ENCODE peak calls at places on chromosomes 2 and 18, in ten cellular contexts. G, N, X, O, K, L, Q, H, W and Z are unnamed samples.

GRCh38 chr2:134099273-134099672 is 154.6 kb upstream of the MGAT5 start:
- DNase-seq in G (no peak), N (no peak), X (no peak), O (no peak), K (no peak), L (no peak), Q (no peak), H (no peak), W (no peak), Z (no peak)

GRCh38 chr2:48207201-48207641 is 300.9 kb upstream of the FBXO11 start:
- DNase-seq in G (no peak), N (no peak), X (no peak), O (no peak), K (no peak), L (no peak), Q (peak; percentile 8), H (no peak), W (no peak), Z (no peak)

GRCh38 chr2:215083146-215083545 is 55.3 kb downstream of the ABCA12 start:
- DNase-seq in G (no peak), N (no peak), X (no peak), O (no peak), K (no peak), L (no peak), Q (no peak), H (no peak), W (no peak), Z (no peak)

GRCh38 chr2:219352448-219353023 is 20.0 kb upstream of the RESP18 start:
- DNase-seq in G (peak; percentile 81), N (peak; percentile 11), X (no peak), O (peak; percentile 63), K (no peak), L (peak; percentile 68), Q (no peak), H (peak; percentile 71), W (peak; percentile 69), Z (peak; percentile 64)

GRCh38 chr2:116160657-116161056 is 1653.8 kb upstream of the DDX18 start:
- DNase-seq in G (no peak), N (no peak), X (no peak), O (no peak), K (no peak), L (no peak), Q (no peak), H (no peak), W (no peak), Z (no peak)

GRCh38 chr2:86417961-86418360 is 23.2 kb upstream of the KDM3A start:
- DNase-seq in G (peak; percentile 29), N (peak; percentile 49), X (no peak), O (no peak), K (no peak), L (no peak), Q (no peak), H (peak; percentile 65), W (peak; percentile 19), Z (peak; percentile 44)

GRCh38 chr2:83899271-83899670 is 559.8 kb downstream of the SUCLG1 start:
- DNase-seq in G (no peak), N (no peak), X (no peak), O (no peak), K (no peak), L (no peak), Q (no peak), H (no peak), W (no peak), Z (no peak)

GRCh38 chr2:177245010-177245422 is 19.5 kb downstream of the NFE2L2 start:
- DNase-seq in G (peak; percentile 72), N (peak; percentile 87), X (peak; percentile 81), O (no peak), K (no peak), L (peak; percentile 62), Q (no peak), H (peak; percentile 79), W (peak; percentile 69), Z (peak; percentile 78)

GRCh38 chr2:62195421-62196277 is at the start of gene B3GNT2:
- DNase-seq in G (peak; percentile 89), N (peak; percentile 42), X (no peak), O (peak; percentile 86), K (no peak), L (peak; percentile 67), Q (no peak), H (peak; percentile 62), W (peak; percentile 68), Z (peak; percentile 57)

GRCh38 chr2:239601880-239602279 is 201.1 kb upstream of the HDAC4 start:
- DNase-seq in G (no peak), N (no peak), X (no peak), O (no peak), K (no peak), L (no peak), Q (no peak), H (no peak), W (no peak), Z (no peak)

GRCh38 chr2:45278345-45279078 is 269.3 kb upstream of the SIX2 start:
- DNase-seq in G (no peak), N (peak; percentile 32), X (no peak), O (no peak), K (no peak), L (no peak), Q (no peak), H (no peak), W (no peak), Z (no peak)

GRCh38 chr2:62920070-62920469 is 130.6 kb upstream of the OTX1 start:
- DNase-seq in G (peak; percentile 42), N (peak; percentile 25), X (no peak), O (no peak), K (no peak), L (no peak), Q (no peak), H (peak; percentile 21), W (peak; percentile 16), Z (peak; percentile 31)

GRCh38 chr18:32167980-32168379 is 21.9 kb upstream of the MEP1B start:
- DNase-seq in G (no peak), N (peak; percentile 8), X (no peak), O (no peak), K (no peak), L (no peak), Q (no peak), H (no peak), W (no peak), Z (no peak)

GRCh38 chr2:28709101-28709500 is 42.5 kb upstream of the PPP1CB start:
- DNase-seq in G (peak; percentile 56), N (no peak), X (no peak), O (peak; percentile 31), K (no peak), L (no peak), Q (no peak), H (no peak), W (no peak), Z (no peak)

GRCh38 chr2:64274399-64275173 is 130.4 kb upstream of the PELI1 start:
- DNase-seq in G (peak; percentile 11), N (peak; percentile 36), X (no peak), O (no peak), K (no peak), L (no peak), Q (no peak), H (no peak), W (no peak), Z (no peak)

GRCh38 chr18:79911871-79912270 is 39.6 kb downstream of the SLC66A2 start:
- DNase-seq in G (no peak), N (no peak), X (no peak), O (no peak), K (no peak), L (no peak), Q (peak; percentile 69), H (no peak), W (no peak), Z (no peak)

GRCh38 chr2:80968450-80968849 is 663.9 kb upstream of the LRRTM1 start:
- DNase-seq in G (no peak), N (no peak), X (no peak), O (no peak), K (no peak), L (no peak), Q (no peak), H (no peak), W (no peak), Z (no peak)
- TF ChIP-seq CTCF in G (no peak), N (no peak), X (no peak), O (no peak), K (no peak), L (no peak), Q (no peak), H (no peak), W (no peak), Z (no peak)

DNA sequence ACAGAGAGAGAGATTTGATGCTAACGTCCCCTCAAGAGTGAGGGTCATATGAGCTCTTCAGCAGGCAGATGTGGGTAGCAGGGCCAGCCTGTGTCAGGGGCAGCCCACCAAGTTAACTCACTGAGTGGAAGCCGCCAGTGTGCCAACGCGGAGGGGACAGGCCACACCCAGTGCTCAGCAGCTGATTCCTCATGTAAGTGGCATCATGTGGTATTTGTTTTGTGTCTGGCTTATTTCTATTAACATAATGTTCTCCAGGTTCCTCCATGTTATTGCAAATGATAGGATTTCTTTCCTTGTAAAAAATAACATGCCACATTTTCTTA is 4.0 kb downstream of the IMP4 start:
- DNase-seq in G (no peak), N (no peak), X (no peak), O (no peak), K (no peak), L (no peak), Q (no peak), H (no peak), W (no peak), Z (no peak)
- H3K4me3 ChIP-seq in G (no peak overlapping the region), N (no peak overlapping the region), X (no peak overlapping the region), O (no peak overlapping the region), K (no peak overlapping the region), L (no peak overlapping the region), Q (no peak overlapping the region), H (no peak overlapping the region), W (no peak overlapping the region), Z (no peak overlapping the region)

DNA sequence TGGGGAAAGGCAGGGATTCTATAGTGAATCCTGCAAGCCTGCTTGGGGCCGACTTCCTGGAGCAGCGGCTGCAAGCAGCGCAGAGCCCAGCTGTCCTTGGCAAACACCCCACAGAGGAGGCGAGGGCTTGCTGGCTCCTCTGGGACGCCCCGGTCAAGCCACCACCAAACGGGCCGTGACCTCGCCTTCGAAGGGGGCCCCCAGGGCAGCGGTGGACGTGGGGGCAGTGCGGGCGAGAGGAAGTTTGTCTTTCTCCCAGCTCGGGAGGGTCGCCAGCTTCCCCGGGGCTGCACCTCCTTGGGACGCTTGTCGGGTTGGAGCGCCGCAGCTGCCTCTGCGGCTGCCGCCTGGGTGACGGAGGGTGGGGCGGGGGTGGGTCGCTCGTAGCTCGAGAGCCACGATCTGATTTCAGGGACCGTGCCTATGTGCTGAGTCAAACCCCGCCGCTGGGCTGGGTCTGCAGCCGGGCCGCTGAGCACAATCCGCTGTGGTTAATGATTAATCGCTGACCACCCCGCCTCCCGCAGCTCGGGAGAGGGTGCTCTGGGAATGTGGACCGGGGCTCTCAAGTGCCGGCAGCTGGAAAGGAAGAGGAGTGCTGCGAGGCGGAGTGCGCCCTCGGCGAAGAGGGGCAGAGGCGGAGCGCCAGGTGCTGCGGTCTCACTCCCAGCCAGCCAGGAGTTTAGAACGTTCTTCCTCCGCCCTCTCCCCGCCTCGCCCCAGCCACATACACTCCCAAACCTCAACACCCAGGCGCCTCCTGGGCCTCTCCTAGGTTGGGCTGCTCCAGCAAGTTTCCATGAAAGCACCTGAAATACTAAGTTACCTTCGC is at the start of gene GPR39:
- DNase-seq in G (peak; percentile 99), N (peak; percentile 98), X (peak; percentile 82), O (peak; percentile 94), K (no peak), L (peak; percentile 88), Q (no peak), H (peak; percentile 97), W (peak; percentile 93), Z (peak; percentile 94)
- TF ChIP-seq CTCF in G (no peak), N (no peak), X (no peak), O (no peak), K (no peak), L (no peak), Q (no peak), H (no peak), W (no peak), Z (no peak)

GRCh38 chr2:170715932-170716777 is 1.0 kb downstream of the SP5 start:
- DNase-seq in G (peak; percentile 5), N (no peak), X (no peak), O (peak; percentile 52), K (no peak), L (no peak), Q (no peak), H (no peak), W (no peak), Z (no peak)
- H3K4me3 ChIP-seq in G (peak overlapping the region; percentile 54), N (no peak overlapping the region), X (no peak overlapping the region), O (peak overlapping the region; percentile 58), K (peak overlapping the region; percentile 48), L (peak overlapping the region; percentile 51), Q (peak overlapping the region; percentile 45), H (no peak overlapping the region), W (no peak overlapping the region), Z (no peak overlapping the region)